ENCODE peak calls at places on chromosomes 16 and 17, in eight cellular contexts. One of them, this sample, is unnamed.

GRCh38 chr17:48995871-48996695 is 1.1 kb upstream of the IGF2BP1 start:
- DNase-seq in NCI-H460: no peak
- DNase-seq in EL: peak; percentile 53
- DNase-seq in neuronal stem cell: peak; percentile 93
- DNase-seq in lung: no peak
- DNase-seq in Calu3: no peak
- DNase-seq in HTR-8/SVneo: peak; percentile 91
- DNase-seq in WTC11: peak; percentile 94
- DNase-seq in this sample: no peak

GRCh38 chr16:3020247-3020603 is at the start of gene TNFRSF12A:
- DNase-seq in NCI-H460: peak; percentile 80
- DNase-seq in EL: peak; percentile 85
- DNase-seq in neuronal stem cell: peak; percentile 84
- DNase-seq in lung: peak; percentile 70
- DNase-seq in Calu3: peak; percentile 90
- DNase-seq in HTR-8/SVneo: peak; percentile 78
- DNase-seq in WTC11: peak; percentile 80
- DNase-seq in this sample: peak; percentile 60

GRCh38 chr17:50533185-50533584 is 650 bp downstream of the EPN3 start:
- DNase-seq in NCI-H460: no peak
- DNase-seq in EL: no peak
- DNase-seq in neuronal stem cell: no peak
- DNase-seq in lung: no peak
- DNase-seq in Calu3: peak; percentile 47
- DNase-seq in HTR-8/SVneo: no peak
- DNase-seq in WTC11: no peak
- DNase-seq in this sample: no peak

GRCh38 chr16:54355251-54355650 is 68.7 kb upstream of the IRX3 start:
- DNase-seq in NCI-H460: no peak
- DNase-seq in EL: peak; percentile 47
- DNase-seq in neuronal stem cell: no peak
- DNase-seq in lung: no peak
- DNase-seq in Calu3: no peak
- DNase-seq in HTR-8/SVneo: no peak
- DNase-seq in WTC11: no peak
- DNase-seq in this sample: no peak

GRCh38 chr17:67400193-67400592 is 23.1 kb downstream of the PITPNC1 start:
- DNase-seq in NCI-H460: no peak
- DNase-seq in EL: no peak
- DNase-seq in neuronal stem cell: no peak
- DNase-seq in lung: no peak
- DNase-seq in Calu3: no peak
- DNase-seq in HTR-8/SVneo: no peak
- DNase-seq in WTC11: no peak
- DNase-seq in this sample: peak; percentile 21

GRCh38 chr17:76336756-76337412 is 16.8 kb downstream of the PRPSAP1 start:
- DNase-seq in NCI-H460: no peak
- DNase-seq in EL: no peak
- DNase-seq in neuronal stem cell: peak; percentile 24
- DNase-seq in lung: no peak
- DNase-seq in Calu3: no peak
- DNase-seq in HTR-8/SVneo: no peak
- DNase-seq in WTC11: no peak
- DNase-seq in this sample: no peak

GRCh38 chr17:10875411-10875810 is 37.5 kb upstream of the PIRT start:
- DNase-seq in NCI-H460: peak; percentile 14
- DNase-seq in EL: peak; percentile 2
- DNase-seq in neuronal stem cell: peak; percentile 48
- DNase-seq in lung: no peak
- DNase-seq in Calu3: peak; percentile 1
- DNase-seq in HTR-8/SVneo: no peak
- DNase-seq in WTC11: peak; percentile 45
- DNase-seq in this sample: no peak

GRCh38 chr17:50950002-50950877 is 84.1 kb upstream of the TOB1 start:
- DNase-seq in NCI-H460: peak; percentile 95
- DNase-seq in EL: peak; percentile 93
- DNase-seq in neuronal stem cell: no peak
- DNase-seq in lung: peak; percentile 76
- DNase-seq in Calu3: peak; percentile 89
- DNase-seq in HTR-8/SVneo: peak; percentile 89
- DNase-seq in WTC11: peak; percentile 80
- DNase-seq in this sample: peak; percentile 60

GRCh38 chr17:36824678-36825091 is 112.6 kb upstream of the LHX1 start:
- DNase-seq in NCI-H460: no peak
- DNase-seq in EL: peak; percentile 34
- DNase-seq in neuronal stem cell: no peak
- DNase-seq in lung: no peak
- DNase-seq in Calu3: no peak
- DNase-seq in HTR-8/SVneo: no peak
- DNase-seq in WTC11: no peak
- DNase-seq in this sample: no peak

GRCh38 chr17:78921437-78921971 is 3.7 kb downstream of the TIMP2 start:
- DNase-seq in NCI-H460: no peak
- DNase-seq in EL: no peak
- DNase-seq in neuronal stem cell: no peak
- DNase-seq in lung: no peak
- DNase-seq in Calu3: no peak
- DNase-seq in HTR-8/SVneo: no peak
- DNase-seq in WTC11: no peak
- DNase-seq in this sample: no peak

GRCh38 chr17:36839256-36839655 is 98.0 kb upstream of the LHX1 start:
- DNase-seq in NCI-H460: no peak
- DNase-seq in EL: no peak
- DNase-seq in neuronal stem cell: no peak
- DNase-seq in lung: no peak
- DNase-seq in Calu3: no peak
- DNase-seq in HTR-8/SVneo: no peak
- DNase-seq in WTC11: no peak
- DNase-seq in this sample: no peak

GRCh38 chr17:49067163-49067562 is 65.4 kb upstream of the B4GALNT2 start:
- DNase-seq in NCI-H460: no peak
- DNase-seq in EL: no peak
- DNase-seq in neuronal stem cell: no peak
- DNase-seq in lung: no peak
- DNase-seq in Calu3: no peak
- DNase-seq in HTR-8/SVneo: no peak
- DNase-seq in WTC11: peak; percentile 21
- DNase-seq in this sample: no peak

GRCh38 chr17:77376795-77377751 is 236.3 kb downstream of the SEC14L1 start:
- DNase-seq in NCI-H460: no peak
- DNase-seq in EL: no peak
- DNase-seq in neuronal stem cell: no peak
- DNase-seq in lung: peak; percentile 57
- DNase-seq in Calu3: no peak
- DNase-seq in HTR-8/SVneo: no peak
- DNase-seq in WTC11: no peak
- DNase-seq in this sample: no peak

GRCh38 chr17:54736573-54736972 is 164.1 kb upstream of the TOM1L1 start:
- DNase-seq in NCI-H460: no peak
- DNase-seq in EL: no peak
- DNase-seq in neuronal stem cell: no peak
- DNase-seq in lung: no peak
- DNase-seq in Calu3: no peak
- DNase-seq in HTR-8/SVneo: no peak
- DNase-seq in WTC11: no peak
- DNase-seq in this sample: peak; percentile 58

GRCh38 chr17:78559749-78560368 is 17.3 kb downstream of the DNAH17 start:
- DNase-seq in NCI-H460: no peak
- DNase-seq in EL: no peak
- DNase-seq in neuronal stem cell: no peak
- DNase-seq in lung: no peak
- DNase-seq in Calu3: peak; percentile 73
- DNase-seq in HTR-8/SVneo: no peak
- DNase-seq in WTC11: peak; percentile 78
- DNase-seq in this sample: no peak

GRCh38 chr16:51150159-51150893 is 744 bp downstream of the SALL1 start:
- DNase-seq in NCI-H460: no peak
- DNase-seq in EL: peak; percentile 16
- DNase-seq in neuronal stem cell: no peak
- DNase-seq in lung: no peak
- DNase-seq in Calu3: no peak
- DNase-seq in HTR-8/SVneo: no peak
- DNase-seq in WTC11: no peak
- DNase-seq in this sample: no peak

GRCh38 chr17:47970725-47971511 is at the start of gene CDK5RAP3:
- DNase-seq in NCI-H460: peak; percentile 99
- DNase-seq in EL: peak; percentile 100
- DNase-seq in neuronal stem cell: peak; percentile 99
- DNase-seq in lung: peak; percentile 100
- DNase-seq in Calu3: peak; percentile 100
- DNase-seq in HTR-8/SVneo: peak; percentile 100
- DNase-seq in WTC11: peak; percentile 100
- DNase-seq in this sample: peak; percentile 99

GRCh38 chr17:29131814-29132682 is 48.1 kb downstream of the MYO18A start:
- DNase-seq in NCI-H460: no peak
- DNase-seq in EL: peak; percentile 94
- DNase-seq in neuronal stem cell: no peak
- DNase-seq in lung: no peak
- DNase-seq in Calu3: no peak
- DNase-seq in HTR-8/SVneo: peak; percentile 31
- DNase-seq in WTC11: no peak
- DNase-seq in this sample: no peak

GRCh38 chr16:73068546-73069401 is 20.8 kb upstream of the ZFHX3 start:
- DNase-seq in NCI-H460: peak; percentile 75
- DNase-seq in EL: peak; percentile 92
- DNase-seq in neuronal stem cell: no peak
- DNase-seq in lung: peak; percentile 81
- DNase-seq in Calu3: peak; percentile 66
- DNase-seq in HTR-8/SVneo: peak; percentile 83
- DNase-seq in WTC11: no peak
- DNase-seq in this sample: peak; percentile 85

GRCh38 chr17:65374966-65375365 is 186.5 kb downstream of the AXIN2 start:
- DNase-seq in NCI-H460: no peak
- DNase-seq in EL: no peak
- DNase-seq in neuronal stem cell: no peak
- DNase-seq in lung: no peak
- DNase-seq in Calu3: no peak
- DNase-seq in HTR-8/SVneo: no peak
- DNase-seq in WTC11: no peak
- DNase-seq in this sample: no peak

GRCh38 chr16:21262779-21263639 is 15.1 kb downstream of the CRYM start:
- DNase-seq in NCI-H460: no peak
- DNase-seq in EL: no peak
- DNase-seq in neuronal stem cell: no peak
- DNase-seq in lung: no peak
- DNase-seq in Calu3: no peak
- DNase-seq in HTR-8/SVneo: no peak
- DNase-seq in WTC11: no peak
- DNase-seq in this sample: no peak

GRCh38 chr17:2233441-2233947 is 70.1 kb downstream of the SMG6 start:
- DNase-seq in NCI-H460: no peak
- DNase-seq in EL: peak; percentile 87
- DNase-seq in neuronal stem cell: no peak
- DNase-seq in lung: no peak
- DNase-seq in Calu3: no peak
- DNase-seq in HTR-8/SVneo: peak; percentile 46
- DNase-seq in WTC11: no peak
- DNase-seq in this sample: no peak

GRCh38 chr17:8430966-8431365 is 4.7 kb upstream of the NDEL1 start:
- DNase-seq in NCI-H460: no peak
- DNase-seq in EL: peak; percentile 29
- DNase-seq in neuronal stem cell: no peak
- DNase-seq in lung: peak; percentile 44
- DNase-seq in Calu3: no peak
- DNase-seq in HTR-8/SVneo: no peak
- DNase-seq in WTC11: no peak
- DNase-seq in this sample: no peak

GRCh38 chr17:44584498-44584897 is 27.2 kb downstream of the FZD2 start:
- DNase-seq in NCI-H460: no peak
- DNase-seq in EL: no peak
- DNase-seq in neuronal stem cell: no peak
- DNase-seq in lung: no peak
- DNase-seq in Calu3: no peak
- DNase-seq in HTR-8/SVneo: no peak
- DNase-seq in WTC11: no peak
- DNase-seq in this sample: no peak

GRCh38 chr16:55036371-55036821 is 105.7 kb downstream of the IRX5 start:
- DNase-seq in NCI-H460: no peak
- DNase-seq in EL: no peak
- DNase-seq in neuronal stem cell: no peak
- DNase-seq in lung: no peak
- DNase-seq in Calu3: no peak
- DNase-seq in HTR-8/SVneo: no peak
- DNase-seq in WTC11: no peak
- DNase-seq in this sample: no peak

GRCh38 chr16:49637511-49637910 is 218.4 kb downstream of the ZNF423 start:
- DNase-seq in NCI-H460: no peak
- DNase-seq in EL: no peak
- DNase-seq in neuronal stem cell: no peak
- DNase-seq in lung: no peak
- DNase-seq in Calu3: no peak
- DNase-seq in HTR-8/SVneo: no peak
- DNase-seq in WTC11: no peak
- DNase-seq in this sample: no peak

GRCh38 chr17:28345420-28346198 is 10.0 kb downstream of the TNFAIP1 start:
- DNase-seq in NCI-H460: no peak
- DNase-seq in EL: no peak
- DNase-seq in neuronal stem cell: no peak
- DNase-seq in lung: peak; percentile 51
- DNase-seq in Calu3: no peak
- DNase-seq in HTR-8/SVneo: no peak
- DNase-seq in WTC11: no peak
- DNase-seq in this sample: no peak

GRCh38 chr16:31416371-31416770 is 11.8 kb downstream of the COX6A2 start:
- DNase-seq in NCI-H460: no peak
- DNase-seq in EL: no peak
- DNase-seq in neuronal stem cell: no peak
- DNase-seq in lung: no peak
- DNase-seq in Calu3: no peak
- DNase-seq in HTR-8/SVneo: no peak
- DNase-seq in WTC11: no peak
- DNase-seq in this sample: no peak

GRCh38 chr16:83338138-83338537 is 469.6 kb upstream of the HSBP1 start:
- DNase-seq in NCI-H460: no peak
- DNase-seq in EL: no peak
- DNase-seq in neuronal stem cell: no peak
- DNase-seq in lung: no peak
- DNase-seq in Calu3: no peak
- DNase-seq in HTR-8/SVneo: no peak
- DNase-seq in WTC11: no peak
- DNase-seq in this sample: no peak

GRCh38 chr16:17784073-17784472 is 313.3 kb upstream of the XYLT1 start:
- DNase-seq in NCI-H460: peak; percentile 69
- DNase-seq in EL: peak; percentile 18
- DNase-seq in neuronal stem cell: peak; percentile 52
- DNase-seq in lung: no peak
- DNase-seq in Calu3: no peak
- DNase-seq in HTR-8/SVneo: no peak
- DNase-seq in WTC11: peak; percentile 35
- DNase-seq in this sample: no peak

This sample was measured in foreskin melanocyte.